ENCODE peak calls at places on chromosome 21, in seven cellular contexts. One of them, this sample, is unnamed.
A peak's percentile ranks its signal among the peaks of the same experiment; 100 is the strongest.

GRCh38 chr21:43950481-43950880 is 61.6 kb upstream of the TRAPPC10 start:
- DNase-seq in OCI-LY7: no peak
- DNase-seq in RWPE1: no peak
- DNase-seq in AG09309: no peak
- DNase-seq in CD4-positive, CD25-positive, alpha-beta regulatory T cell: no peak
- DNase-seq in WTC11: no peak
- DNase-seq in GM23338: no peak
- DNase-seq in this sample: no peak

GRCh38 chr21:30028537-30028936 is 88.7 kb upstream of the GRIK1 start:
- DNase-seq in RWPE1: no peak
- DNase-seq in GM23338: no peak
- DNase-seq in CD4-positive, CD25-positive, alpha-beta regulatory T cell: no peak
- DNase-seq in WTC11: no peak
- DNase-seq in OCI-LY7: no peak
- DNase-seq in AG09309: no peak
- DNase-seq in this sample: no peak

GRCh38 chr21:31500071-31500470 is 156.0 kb upstream of the TIAM1 start:
- DNase-seq in RWPE1: no peak
- DNase-seq in OCI-LY7: no peak
- DNase-seq in AG09309: no peak
- DNase-seq in GM23338: no peak
- DNase-seq in CD4-positive, CD25-positive, alpha-beta regulatory T cell: no peak
- DNase-seq in WTC11: no peak
- DNase-seq in this sample: no peak

GRCh38 chr21:25396135-25396711 is 211.1 kb downstream of the MRPL39 start:
- DNase-seq in OCI-LY7: no peak
- DNase-seq in GM23338: no peak
- DNase-seq in AG09309: no peak
- DNase-seq in CD4-positive, CD25-positive, alpha-beta regulatory T cell: no peak
- DNase-seq in WTC11: no peak
- DNase-seq in RWPE1: no peak
- DNase-seq in this sample: no peak

GRCh38 chr21:34159617-34159883 is 86.2 kb downstream of the MRPS6 start:
- DNase-seq in GM23338: no peak
- DNase-seq in RWPE1: no peak
- DNase-seq in AG09309: no peak
- DNase-seq in OCI-LY7: no peak
- DNase-seq in WTC11: no peak
- DNase-seq in CD4-positive, CD25-positive, alpha-beta regulatory T cell: no peak
- DNase-seq in this sample: no peak

GRCh38 chr21:32007461-32007860 is 134.6 kb downstream of the HUNK start:
- DNase-seq in AG09309: peak; percentile 67
- DNase-seq in CD4-positive, CD25-positive, alpha-beta regulatory T cell: no peak
- DNase-seq in WTC11: no peak
- DNase-seq in OCI-LY7: no peak
- DNase-seq in RWPE1: no peak
- DNase-seq in GM23338: no peak
- DNase-seq in this sample: no peak

GRCh38 chr21:38136201-38136600 is 120.6 kb upstream of the KCNJ15 start:
- DNase-seq in GM23338: no peak
- DNase-seq in AG09309: no peak
- DNase-seq in OCI-LY7: no peak
- DNase-seq in CD4-positive, CD25-positive, alpha-beta regulatory T cell: no peak
- DNase-seq in RWPE1: peak; percentile 20
- DNase-seq in WTC11: no peak
- DNase-seq in this sample: no peak

GRCh38 chr21:41678944-41679343 is 87.9 kb downstream of the RIPK4 start:
- DNase-seq in CD4-positive, CD25-positive, alpha-beta regulatory T cell: no peak
- DNase-seq in RWPE1: peak; percentile 97
- DNase-seq in GM23338: peak; percentile 98
- DNase-seq in AG09309: peak; percentile 90
- DNase-seq in OCI-LY7: no peak
- DNase-seq in WTC11: peak; percentile 85
- DNase-seq in this sample: peak; percentile 91

GRCh38 chr21:14880922-14881321 is 183.9 kb downstream of the NRIP1 start:
- DNase-seq in RWPE1: peak; percentile 42
- DNase-seq in WTC11: no peak
- DNase-seq in OCI-LY7: no peak
- DNase-seq in AG09309: peak; percentile 64
- DNase-seq in GM23338: no peak
- DNase-seq in CD4-positive, CD25-positive, alpha-beta regulatory T cell: no peak
- DNase-seq in this sample: no peak

GRCh38 chr21:42222386-42222785 is 3.4 kb downstream of the ABCG1 start:
- DNase-seq in OCI-LY7: no peak
- DNase-seq in GM23338: no peak
- DNase-seq in RWPE1: no peak
- DNase-seq in CD4-positive, CD25-positive, alpha-beta regulatory T cell: no peak
- DNase-seq in WTC11: no peak
- DNase-seq in AG09309: no peak
- DNase-seq in this sample: peak; percentile 24

GRCh38 chr21:19547951-19548635 is 1144.5 kb upstream of the TMPRSS15 start:
- DNase-seq in RWPE1: no peak
- DNase-seq in CD4-positive, CD25-positive, alpha-beta regulatory T cell: no peak
- DNase-seq in WTC11: no peak
- DNase-seq in GM23338: no peak
- DNase-seq in OCI-LY7: no peak
- DNase-seq in AG09309: no peak
- DNase-seq in this sample: no peak

GRCh38 chr21:35217504-35218060 is 168.5 kb upstream of the RUNX1 start:
- DNase-seq in OCI-LY7: no peak
- DNase-seq in CD4-positive, CD25-positive, alpha-beta regulatory T cell: no peak
- DNase-seq in WTC11: no peak
- DNase-seq in RWPE1: peak; percentile 89
- DNase-seq in GM23338: peak; percentile 30
- DNase-seq in AG09309: peak; percentile 62
- DNase-seq in this sample: no peak

GRCh38 chr21:46024983-46025860 is 43.7 kb downstream of the COL6A1 start:
- DNase-seq in GM23338: no peak
- DNase-seq in AG09309: peak; percentile 59
- DNase-seq in OCI-LY7: no peak
- DNase-seq in RWPE1: peak; percentile 18
- DNase-seq in CD4-positive, CD25-positive, alpha-beta regulatory T cell: no peak
- DNase-seq in WTC11: no peak
- DNase-seq in this sample: no peak

GRCh38 chr21:35226302-35226701 is 177.2 kb upstream of the RUNX1 start:
- DNase-seq in CD4-positive, CD25-positive, alpha-beta regulatory T cell: no peak
- DNase-seq in AG09309: no peak
- DNase-seq in WTC11: no peak
- DNase-seq in RWPE1: no peak
- DNase-seq in OCI-LY7: no peak
- DNase-seq in GM23338: no peak
- DNase-seq in this sample: peak; percentile 56

GRCh38 chr21:44492572-44493385 is 37.5 kb downstream of the LRRC3 start:
- DNase-seq in WTC11: no peak
- DNase-seq in OCI-LY7: no peak
- DNase-seq in AG09309: no peak
- DNase-seq in GM23338: no peak
- DNase-seq in CD4-positive, CD25-positive, alpha-beta regulatory T cell: no peak
- DNase-seq in RWPE1: no peak
- DNase-seq in this sample: no peak

GRCh38 chr21:42291003-42291750 is 24.0 kb downstream of the TFF3 start:
- DNase-seq in WTC11: no peak
- DNase-seq in RWPE1: no peak
- DNase-seq in GM23338: no peak
- DNase-seq in AG09309: no peak
- DNase-seq in CD4-positive, CD25-positive, alpha-beta regulatory T cell: no peak
- DNase-seq in OCI-LY7: no peak
- DNase-seq in this sample: no peak

GRCh38 chr21:33801424-33802405 is 113.9 kb downstream of the ATP5PO start:
- DNase-seq in AG09309: peak; percentile 29
- DNase-seq in OCI-LY7: no peak
- DNase-seq in GM23338: peak; percentile 41
- DNase-seq in CD4-positive, CD25-positive, alpha-beta regulatory T cell: no peak
- DNase-seq in RWPE1: peak; percentile 87
- DNase-seq in WTC11: peak; percentile 24
- DNase-seq in this sample: no peak

GRCh38 chr21:16087523-16087922 is 357.7 kb downstream of the USP25 start:
- DNase-seq in CD4-positive, CD25-positive, alpha-beta regulatory T cell: no peak
- DNase-seq in WTC11: no peak
- DNase-seq in OCI-LY7: no peak
- DNase-seq in AG09309: no peak
- DNase-seq in RWPE1: no peak
- DNase-seq in GM23338: no peak
- DNase-seq in this sample: no peak

GRCh38 chr21:41390043-41390639 is 28.3 kb downstream of the MX2 start:
- DNase-seq in AG09309: no peak
- DNase-seq in OCI-LY7: no peak
- DNase-seq in GM23338: no peak
- DNase-seq in CD4-positive, CD25-positive, alpha-beta regulatory T cell: no peak
- DNase-seq in RWPE1: no peak
- DNase-seq in WTC11: no peak
- DNase-seq in this sample: no peak

GRCh38 chr21:41727784-41728763 is 38.8 kb downstream of the RIPK4 start:
- DNase-seq in WTC11: no peak
- DNase-seq in AG09309: no peak
- DNase-seq in CD4-positive, CD25-positive, alpha-beta regulatory T cell: no peak
- DNase-seq in OCI-LY7: no peak
- DNase-seq in RWPE1: no peak
- DNase-seq in GM23338: no peak
- DNase-seq in this sample: no peak

GRCh38 chr21:28971171-28971570 is 21.5 kb downstream of the LTN1 start:
- DNase-seq in AG09309: no peak
- DNase-seq in WTC11: no peak
- DNase-seq in OCI-LY7: no peak
- DNase-seq in GM23338: peak; percentile 16
- DNase-seq in CD4-positive, CD25-positive, alpha-beta regulatory T cell: no peak
- DNase-seq in RWPE1: no peak
- DNase-seq in this sample: no peak

GRCh38 chr21:34202553-34203332 is 129.4 kb downstream of the MRPS6 start:
- DNase-seq in OCI-LY7: no peak
- DNase-seq in WTC11: peak; percentile 63
- DNase-seq in RWPE1: no peak
- DNase-seq in CD4-positive, CD25-positive, alpha-beta regulatory T cell: no peak
- DNase-seq in AG09309: no peak
- DNase-seq in GM23338: peak; percentile 75
- DNase-seq in this sample: peak; percentile 76

GRCh38 chr21:15730484-15731242 is 881 bp downstream of the USP25 start:
- DNase-seq in RWPE1: no peak
- DNase-seq in OCI-LY7: peak; percentile 28
- DNase-seq in WTC11: no peak
- DNase-seq in AG09309: no peak
- DNase-seq in CD4-positive, CD25-positive, alpha-beta regulatory T cell: no peak
- DNase-seq in GM23338: peak; percentile 45
- DNase-seq in this sample: no peak

GRCh38 chr21:42677339-42678117 is 24.1 kb downstream of the PDE9A start:
- DNase-seq in OCI-LY7: peak; percentile 31
- DNase-seq in RWPE1: no peak
- DNase-seq in AG09309: no peak
- DNase-seq in GM23338: no peak
- DNase-seq in WTC11: no peak
- DNase-seq in CD4-positive, CD25-positive, alpha-beta regulatory T cell: no peak
- DNase-seq in this sample: no peak

GRCh38 chr21:25313891-25314646 is 293.2 kb downstream of the MRPL39 start:
- DNase-seq in CD4-positive, CD25-positive, alpha-beta regulatory T cell: no peak
- DNase-seq in WTC11: no peak
- DNase-seq in OCI-LY7: no peak
- DNase-seq in RWPE1: peak; percentile 4
- DNase-seq in GM23338: no peak
- DNase-seq in AG09309: no peak
- DNase-seq in this sample: no peak

GRCh38 chr21:38784458-38785266 is 21.1 kb upstream of the ETS2 start:
- DNase-seq in GM23338: no peak
- DNase-seq in OCI-LY7: no peak
- DNase-seq in AG09309: no peak
- DNase-seq in CD4-positive, CD25-positive, alpha-beta regulatory T cell: no peak
- DNase-seq in WTC11: no peak
- DNase-seq in RWPE1: no peak
- DNase-seq in this sample: no peak

GRCh38 chr21:17793675-17794123 is 25.5 kb downstream of the C21orf91 start:
- DNase-seq in WTC11: no peak
- DNase-seq in RWPE1: no peak
- DNase-seq in GM23338: no peak
- DNase-seq in AG09309: no peak
- DNase-seq in OCI-LY7: peak; percentile 16
- DNase-seq in CD4-positive, CD25-positive, alpha-beta regulatory T cell: no peak
- DNase-seq in this sample: no peak

GRCh38 chr21:36704281-36704957 is 5.5 kb downstream of the SIM2 start:
- DNase-seq in OCI-LY7: no peak
- DNase-seq in GM23338: peak; percentile 52
- DNase-seq in CD4-positive, CD25-positive, alpha-beta regulatory T cell: no peak
- DNase-seq in RWPE1: no peak
- DNase-seq in WTC11: no peak
- DNase-seq in AG09309: no peak
- DNase-seq in this sample: peak; percentile 60

GRCh38 chr21:43727571-43728466 is 8.9 kb downstream of the PDXK start:
- DNase-seq in GM23338: no peak
- DNase-seq in CD4-positive, CD25-positive, alpha-beta regulatory T cell: no peak
- DNase-seq in OCI-LY7: no peak
- DNase-seq in RWPE1: no peak
- DNase-seq in AG09309: no peak
- DNase-seq in WTC11: peak; percentile 35
- DNase-seq in this sample: peak; percentile 48

GRCh38 chr21:35641271-35642016 is 418.9 kb downstream of the SETD4 start:
- DNase-seq in OCI-LY7: no peak
- DNase-seq in RWPE1: no peak
- DNase-seq in AG09309: peak; percentile 77
- DNase-seq in GM23338: no peak
- DNase-seq in CD4-positive, CD25-positive, alpha-beta regulatory T cell: no peak
- DNase-seq in WTC11: no peak
- DNase-seq in this sample: no peak

GRCh38 chr21:43884012-43884860 is 19.2 kb downstream of the AGPAT3 start:
- DNase-seq in GM23338: peak; percentile 24
- DNase-seq in AG09309: no peak
- DNase-seq in WTC11: no peak
- DNase-seq in RWPE1: peak; percentile 40
- DNase-seq in CD4-positive, CD25-positive, alpha-beta regulatory T cell: no peak
- DNase-seq in OCI-LY7: no peak
- DNase-seq in this sample: no peak

GRCh38 chr21:34795152-34796141 is 126.7 kb downstream of the CLIC6 start:
- DNase-seq in WTC11: no peak
- DNase-seq in AG09309: peak; percentile 71
- DNase-seq in GM23338: no peak
- DNase-seq in OCI-LY7: no peak
- DNase-seq in RWPE1: peak; percentile 53
- DNase-seq in CD4-positive, CD25-positive, alpha-beta regulatory T cell: no peak
- DNase-seq in this sample: no peak

GRCh38 chr21:15549671-15550070 is 180.1 kb upstream of the USP25 start:
- DNase-seq in RWPE1: no peak
- DNase-seq in WTC11: no peak
- DNase-seq in AG09309: no peak
- DNase-seq in OCI-LY7: no peak
- DNase-seq in GM23338: peak; percentile 67
- DNase-seq in CD4-positive, CD25-positive, alpha-beta regulatory T cell: no peak
- DNase-seq in this sample: no peak

GRCh38 chr21:41651830-41652229 is 115.0 kb downstream of the RIPK4 start:
- DNase-seq in GM23338: no peak
- DNase-seq in RWPE1: no peak
- DNase-seq in AG09309: no peak
- DNase-seq in CD4-positive, CD25-positive, alpha-beta regulatory T cell: no peak
- DNase-seq in WTC11: no peak
- DNase-seq in OCI-LY7: no peak
- DNase-seq in this sample: no peak

GRCh38 chr21:28832013-28832714 is 160.5 kb downstream of the LTN1 start:
- DNase-seq in OCI-LY7: no peak
- DNase-seq in RWPE1: peak; percentile 25
- DNase-seq in WTC11: no peak
- DNase-seq in AG09309: no peak
- DNase-seq in GM23338: no peak
- DNase-seq in CD4-positive, CD25-positive, alpha-beta regulatory T cell: peak; percentile 4
- DNase-seq in this sample: no peak

This sample was measured in ecto neural progenitor cell.